ENCODE peak calls at places on chromosomes 7 and 10, in four cellular contexts. One of them, this sample, is unnamed.

GRCh38 chr7:117781707-117782106 is 91.5 kb downstream of the CTTNBP2 start:
- DNase-seq in psoas muscle: no peak
- DNase-seq in endodermal cell: no peak
- DNase-seq in CD8-positive, alpha-beta T cell: no peak
- DNase-seq in this sample: peak; percentile 3

GRCh38 chr10:119305860-119306513 is 98.6 kb downstream of the GRK5 start:
- DNase-seq in endodermal cell: no peak
- DNase-seq in psoas muscle: peak; percentile 80
- DNase-seq in CD8-positive, alpha-beta T cell: peak; percentile 91
- DNase-seq in this sample: peak; percentile 95

GRCh38 chr10:37865264-37865663 is 7.9 kb upstream of the ZNF248 start:
- DNase-seq in psoas muscle: no peak
- DNase-seq in endodermal cell: no peak
- DNase-seq in CD8-positive, alpha-beta T cell: no peak
- DNase-seq in this sample: no peak

GRCh38 chr10:80855348-80855971 is 317.8 kb downstream of the SH2D4B start:
- DNase-seq in endodermal cell: peak; percentile 89
- DNase-seq in CD8-positive, alpha-beta T cell: no peak
- DNase-seq in psoas muscle: no peak
- DNase-seq in this sample: peak; percentile 1

GRCh38 chr7:926061-927030 is 28.1 kb downstream of the ADAP1 start:
- DNase-seq in CD8-positive, alpha-beta T cell: peak; percentile 6
- DNase-seq in psoas muscle: peak; percentile 48
- DNase-seq in endodermal cell: no peak
- DNase-seq in this sample: no peak

GRCh38 chr7:41005381-41005901 is 697.4 kb downstream of the INHBA start:
- DNase-seq in CD8-positive, alpha-beta T cell: no peak
- DNase-seq in endodermal cell: no peak
- DNase-seq in psoas muscle: no peak
- DNase-seq in this sample: peak; percentile 70

GRCh38 chr10:99870051-99870730 is 87.8 kb downstream of the ABCC2 start:
- DNase-seq in endodermal cell: peak; percentile 43
- DNase-seq in psoas muscle: no peak
- DNase-seq in CD8-positive, alpha-beta T cell: peak; percentile 30
- DNase-seq in this sample: no peak

GRCh38 chr10:61978965-61979364 is 77.5 kb downstream of the ARID5B start:
- DNase-seq in psoas muscle: no peak
- DNase-seq in endodermal cell: peak; percentile 50
- DNase-seq in CD8-positive, alpha-beta T cell: no peak
- DNase-seq in this sample: no peak

GRCh38 chr10:71078454-71079145 is 133.8 kb upstream of the UNC5B start:
- DNase-seq in CD8-positive, alpha-beta T cell: no peak
- DNase-seq in psoas muscle: no peak
- DNase-seq in endodermal cell: peak; percentile 34
- DNase-seq in this sample: no peak

GRCh38 chr10:28300027-28300426 is 2.8 kb downstream of the MPP7 start:
- DNase-seq in endodermal cell: no peak
- DNase-seq in CD8-positive, alpha-beta T cell: peak; percentile 43
- DNase-seq in psoas muscle: no peak
- DNase-seq in this sample: peak; percentile 13

GRCh38 chr7:129385116-129385515 is 49.1 kb upstream of the STRIP2 start:
- DNase-seq in psoas muscle: no peak
- DNase-seq in CD8-positive, alpha-beta T cell: no peak
- DNase-seq in endodermal cell: no peak
- DNase-seq in this sample: peak; percentile 37

GRCh38 chr10:16787361-16787791 is 29.8 kb downstream of the RSU1 start:
- DNase-seq in CD8-positive, alpha-beta T cell: peak; percentile 80
- DNase-seq in psoas muscle: no peak
- DNase-seq in endodermal cell: no peak
- DNase-seq in this sample: no peak

GRCh38 chr10:28130267-28130666 is 131.4 kb upstream of the ODAD2 start:
- DNase-seq in psoas muscle: no peak
- DNase-seq in endodermal cell: no peak
- DNase-seq in CD8-positive, alpha-beta T cell: no peak
- DNase-seq in this sample: peak; percentile 61

GRCh38 chr7:107920048-107920772 is 29.2 kb downstream of the DLD start:
- DNase-seq in CD8-positive, alpha-beta T cell: no peak
- DNase-seq in psoas muscle: no peak
- DNase-seq in endodermal cell: no peak
- DNase-seq in this sample: peak; percentile 65

GRCh38 chr7:35645691-35646090 is 49.2 kb downstream of the HERPUD2 start:
- DNase-seq in CD8-positive, alpha-beta T cell: no peak
- DNase-seq in endodermal cell: no peak
- DNase-seq in psoas muscle: no peak
- DNase-seq in this sample: peak; percentile 19

GRCh38 chr7:112009081-112009480 is 197.1 kb downstream of the DOCK4 start:
- DNase-seq in endodermal cell: no peak
- DNase-seq in CD8-positive, alpha-beta T cell: no peak
- DNase-seq in psoas muscle: no peak
- DNase-seq in this sample: peak; percentile 85

GRCh38 chr7:1576521-1577253 is 6.9 kb upstream of the PSMG3 start:
- DNase-seq in endodermal cell: peak; percentile 92
- DNase-seq in psoas muscle: no peak
- DNase-seq in CD8-positive, alpha-beta T cell: no peak
- DNase-seq in this sample: no peak

GRCh38 chr7:101942603-101943210 is 125.3 kb downstream of the CUX1 start:
- DNase-seq in psoas muscle: no peak
- DNase-seq in endodermal cell: no peak
- DNase-seq in CD8-positive, alpha-beta T cell: no peak
- DNase-seq in this sample: no peak

GRCh38 chr7:70114854-70115253 is 516.6 kb downstream of the AUTS2 start:
- DNase-seq in endodermal cell: no peak
- DNase-seq in psoas muscle: no peak
- DNase-seq in CD8-positive, alpha-beta T cell: no peak
- DNase-seq in this sample: no peak

GRCh38 chr10:93752761-93753160 is 5.0 kb upstream of the LGI1 start:
- DNase-seq in CD8-positive, alpha-beta T cell: no peak
- DNase-seq in psoas muscle: no peak
- DNase-seq in endodermal cell: peak; percentile 52
- DNase-seq in this sample: peak; percentile 16

GRCh38 chr10:24642921-24643678 is 80.6 kb downstream of the ARHGAP21 start:
- DNase-seq in psoas muscle: no peak
- DNase-seq in endodermal cell: no peak
- DNase-seq in CD8-positive, alpha-beta T cell: no peak
- DNase-seq in this sample: peak; percentile 90

GRCh38 chr10:32226624-32227023 is 120.3 kb downstream of the EPC1 start:
- DNase-seq in psoas muscle: no peak
- DNase-seq in endodermal cell: no peak
- DNase-seq in CD8-positive, alpha-beta T cell: no peak
- DNase-seq in this sample: no peak

GRCh38 chr10:50325449-50326188 is 74.3 kb upstream of the ASAH2 start:
- DNase-seq in endodermal cell: no peak
- DNase-seq in CD8-positive, alpha-beta T cell: no peak
- DNase-seq in psoas muscle: peak; percentile 75
- DNase-seq in this sample: peak; percentile 98

GRCh38 chr7:140646931-140647647 is 6.5 kb upstream of the DENND2A start:
- DNase-seq in CD8-positive, alpha-beta T cell: peak; percentile 46
- DNase-seq in psoas muscle: peak; percentile 44
- DNase-seq in endodermal cell: peak; percentile 92
- DNase-seq in this sample: peak; percentile 51
- TF ChIP-seq CTCF in CD8-positive, alpha-beta T cell: peak; percentile 41
- TF ChIP-seq CTCF in psoas muscle: peak; percentile 38
- TF ChIP-seq CTCF in endodermal cell: peak; percentile 83
- TF ChIP-seq CTCF in this sample: peak; percentile 73

GRCh38 chr7:94352854-94353253 is 41.8 kb upstream of the COL1A2 start:
- DNase-seq in CD8-positive, alpha-beta T cell: no peak
- DNase-seq in endodermal cell: no peak
- DNase-seq in psoas muscle: no peak
- DNase-seq in this sample: no peak

GRCh38 chr7:94354950-94355349 is 39.7 kb upstream of the COL1A2 start:
- DNase-seq in endodermal cell: no peak
- DNase-seq in psoas muscle: no peak
- DNase-seq in CD8-positive, alpha-beta T cell: no peak
- DNase-seq in this sample: no peak

GRCh38 chr7:94357076-94357475 is 37.6 kb upstream of the COL1A2 start:
- DNase-seq in CD8-positive, alpha-beta T cell: no peak
- DNase-seq in psoas muscle: no peak
- DNase-seq in endodermal cell: no peak
- DNase-seq in this sample: peak; percentile 27

GRCh38 chr7:94351703-94352102 is 43.0 kb upstream of the COL1A2 start:
- DNase-seq in endodermal cell: no peak
- DNase-seq in psoas muscle: no peak
- DNase-seq in CD8-positive, alpha-beta T cell: no peak
- DNase-seq in this sample: no peak

DNA sequence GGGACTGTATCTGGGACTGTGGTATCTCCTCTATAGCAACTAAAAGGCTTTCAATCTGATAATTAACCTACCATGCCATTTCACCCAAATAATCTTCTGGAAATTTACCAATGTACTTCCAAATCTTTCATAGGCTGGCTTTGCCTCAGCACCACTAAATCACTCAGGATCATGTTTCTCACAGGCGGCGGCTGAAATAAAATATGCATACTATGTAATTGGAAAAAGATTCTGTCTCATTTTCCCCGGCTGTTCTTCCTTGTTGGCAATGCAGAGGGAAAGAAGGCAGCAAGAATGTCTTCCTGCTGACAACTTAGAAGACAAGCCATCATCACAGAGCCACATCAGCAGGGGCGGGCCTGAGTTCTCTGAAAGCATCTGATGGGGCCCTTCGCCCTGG is 39.3 kb upstream of the COL1A2 start:
- DNase-seq in CD8-positive, alpha-beta T cell: no peak
- DNase-seq in psoas muscle: no peak
- DNase-seq in endodermal cell: no peak
- DNase-seq in this sample: peak; percentile 35
- H3K4me3 ChIP-seq in CD8-positive, alpha-beta T cell: no peak overlapping the region
- H3K4me3 ChIP-seq in psoas muscle: no peak overlapping the region
- H3K4me3 ChIP-seq in endodermal cell: no peak overlapping the region
- H3K4me3 ChIP-seq in this sample: no peak overlapping the region

DNA sequence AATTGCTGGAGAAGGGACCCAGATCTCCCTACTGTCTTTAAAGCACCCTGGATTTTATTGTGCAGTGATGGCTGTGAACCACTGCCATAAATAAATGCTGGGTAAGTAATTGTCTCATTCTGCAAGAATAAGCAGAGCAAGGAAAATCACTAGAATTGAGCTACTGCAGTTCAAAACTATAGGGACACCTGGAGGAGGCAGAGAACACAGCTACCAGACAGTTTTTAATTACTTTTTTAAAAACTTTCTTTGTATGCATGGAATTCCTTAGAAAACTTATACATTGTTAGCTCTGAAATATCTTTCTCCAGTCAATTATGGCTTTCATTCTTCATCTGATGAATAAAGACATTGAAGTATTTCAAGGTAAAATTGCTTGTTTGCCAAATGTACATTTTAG is 866.3 kb upstream of the GHITM start:
- DNase-seq in psoas muscle: no peak
- DNase-seq in endodermal cell: no peak
- DNase-seq in CD8-positive, alpha-beta T cell: no peak
- DNase-seq in this sample: peak; percentile 1
- TF ChIP-seq CTCF in psoas muscle: no peak
- TF ChIP-seq CTCF in endodermal cell: peak; percentile 60
- TF ChIP-seq CTCF in CD8-positive, alpha-beta T cell: no peak
- TF ChIP-seq CTCF in this sample: no peak

GRCh38 chr10:89001024-89001423 is 10.4 kb downstream of the FAS start:
- DNase-seq in psoas muscle: no peak
- DNase-seq in endodermal cell: no peak
- DNase-seq in CD8-positive, alpha-beta T cell: peak; percentile 32
- DNase-seq in this sample: no peak

GRCh38 chr10:89003344-89003743 is 12.7 kb downstream of the FAS start:
- DNase-seq in endodermal cell: no peak
- DNase-seq in psoas muscle: no peak
- DNase-seq in CD8-positive, alpha-beta T cell: no peak
- DNase-seq in this sample: no peak

GRCh38 chr10:88999629-89000028 is 9.0 kb downstream of the FAS start:
- DNase-seq in endodermal cell: no peak
- DNase-seq in CD8-positive, alpha-beta T cell: no peak
- DNase-seq in psoas muscle: no peak
- DNase-seq in this sample: no peak

GRCh38 chr10:89001428-89002072 is 11.0 kb downstream of the FAS start:
- DNase-seq in endodermal cell: no peak
- DNase-seq in CD8-positive, alpha-beta T cell: no peak
- DNase-seq in psoas muscle: no peak
- DNase-seq in this sample: peak; percentile 75

DNA sequence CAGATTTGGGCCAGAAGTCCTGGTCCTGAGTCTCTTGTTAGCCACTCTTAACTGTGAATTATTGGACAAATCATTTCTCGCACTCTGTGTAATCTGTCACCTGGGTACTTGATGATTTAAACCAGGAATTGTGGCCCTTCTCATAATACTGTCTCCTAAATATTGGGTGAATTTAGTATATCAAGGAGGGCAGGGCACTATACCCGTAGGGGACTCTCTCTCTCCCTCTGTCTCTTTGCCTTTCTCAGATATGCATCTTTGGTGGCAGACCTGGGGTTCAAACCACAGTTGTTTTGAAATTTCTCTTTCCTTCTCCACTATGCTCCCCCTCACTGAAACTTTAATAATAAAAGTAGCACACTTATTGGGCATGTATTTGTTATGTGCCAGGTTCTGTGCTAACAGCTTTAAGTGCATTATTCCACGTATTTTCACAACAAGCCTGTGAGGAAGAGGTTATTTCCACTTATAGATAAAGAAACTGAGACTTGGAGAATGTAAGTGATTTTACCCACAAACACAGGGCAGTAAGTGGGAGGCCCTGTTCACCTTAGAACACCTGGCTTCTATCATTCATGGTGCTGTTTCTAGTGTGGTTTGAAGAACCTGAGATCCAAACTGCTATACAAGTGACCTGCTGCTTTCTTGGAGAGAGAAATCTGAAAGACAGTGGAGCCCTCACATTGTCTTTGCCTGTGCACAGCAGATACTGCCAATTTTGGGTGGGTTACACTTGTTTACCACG is 11.8 kb downstream of the FAS start:
- DNase-seq in endodermal cell: no peak
- DNase-seq in CD8-positive, alpha-beta T cell: no peak
- DNase-seq in psoas muscle: no peak
- DNase-seq in this sample: no peak
- H3K4me3 ChIP-seq in endodermal cell: no peak overlapping the region
- H3K4me3 ChIP-seq in CD8-positive, alpha-beta T cell: no peak overlapping the region
- H3K4me3 ChIP-seq in psoas muscle: no peak overlapping the region
- H3K4me3 ChIP-seq in this sample: no peak overlapping the region

GRCh38 chr7:54476609-54477008 is 65.6 kb upstream of the VSTM2A start:
- DNase-seq in psoas muscle: no peak
- DNase-seq in endodermal cell: no peak
- DNase-seq in CD8-positive, alpha-beta T cell: no peak
- DNase-seq in this sample: no peak

GRCh38 chr7:54477083-54477482 is 65.1 kb upstream of the VSTM2A start:
- DNase-seq in CD8-positive, alpha-beta T cell: no peak
- DNase-seq in psoas muscle: no peak
- DNase-seq in endodermal cell: no peak
- DNase-seq in this sample: no peak
- TF ChIP-seq CTCF in CD8-positive, alpha-beta T cell: no peak
- TF ChIP-seq CTCF in psoas muscle: no peak
- TF ChIP-seq CTCF in endodermal cell: no peak
- TF ChIP-seq CTCF in this sample: no peak